ENCODE peak calls at places on chromosomes 12 and 14, in six cellular contexts. One of them, this sample, is unnamed.
A peak's percentile ranks its signal among the peaks of the same experiment; 100 is the strongest.

GRCh38 chr14:71103662-71104484 is 196.6 kb downstream of the PCNX1 start:
- DNase-seq in H9: no peak
- DNase-seq in IMR-90: peak; percentile 80
- DNase-seq in mesenchymal stem cell: peak; percentile 66
- DNase-seq in mesendoderm: peak; percentile 59
- DNase-seq in trophoblast cell: peak; percentile 84
- DNase-seq in this sample: peak; percentile 37

GRCh38 chr12:83389237-83389996 is 702.7 kb downstream of the TMTC2 start:
- DNase-seq in H9: peak; percentile 81
- DNase-seq in IMR-90: no peak
- DNase-seq in mesenchymal stem cell: no peak
- DNase-seq in mesendoderm: peak; percentile 76
- DNase-seq in trophoblast cell: peak; percentile 40
- DNase-seq in this sample: peak; percentile 12

GRCh38 chr12:105317942-105318614 is 12.4 kb upstream of the C12orf75 start:
- DNase-seq in H9: no peak
- DNase-seq in IMR-90: no peak
- DNase-seq in mesenchymal stem cell: no peak
- DNase-seq in mesendoderm: no peak
- DNase-seq in trophoblast cell: peak; percentile 90
- DNase-seq in this sample: no peak

GRCh38 chr14:64092338-64092737 is 201.8 kb downstream of the ESR2 start:
- DNase-seq in H9: no peak
- DNase-seq in IMR-90: no peak
- DNase-seq in mesenchymal stem cell: no peak
- DNase-seq in mesendoderm: no peak
- DNase-seq in trophoblast cell: no peak
- DNase-seq in this sample: no peak

GRCh38 chr14:67331368-67332125 is 28.1 kb downstream of the ATP6V1D start:
- DNase-seq in H9: no peak
- DNase-seq in IMR-90: peak; percentile 43
- DNase-seq in mesenchymal stem cell: no peak
- DNase-seq in mesendoderm: no peak
- DNase-seq in trophoblast cell: peak; percentile 38
- DNase-seq in this sample: no peak

GRCh38 chr14:68774771-68775613 is 17.9 kb downstream of the ZFP36L1 start:
- DNase-seq in H9: no peak
- DNase-seq in IMR-90: peak; percentile 84
- DNase-seq in mesenchymal stem cell: peak; percentile 82
- DNase-seq in mesendoderm: no peak
- DNase-seq in trophoblast cell: peak; percentile 50
- DNase-seq in this sample: no peak

GRCh38 chr14:87994974-87995373 is 2.0 kb upstream of the GALC start:
- DNase-seq in H9: no peak
- DNase-seq in IMR-90: no peak
- DNase-seq in mesenchymal stem cell: peak; percentile 82
- DNase-seq in mesendoderm: peak; percentile 65
- DNase-seq in trophoblast cell: no peak
- DNase-seq in this sample: no peak

GRCh38 chr12:56629459-56630179 is 507 bp downstream of the BAZ2A start:
- DNase-seq in H9: no peak
- DNase-seq in IMR-90: no peak
- DNase-seq in mesenchymal stem cell: peak; percentile 27
- DNase-seq in mesendoderm: peak; percentile 35
- DNase-seq in trophoblast cell: peak; percentile 30
- DNase-seq in this sample: no peak

GRCh38 chr12:55966408-55967281 is at the start of gene CDK2:
- DNase-seq in H9: peak; percentile 95
- DNase-seq in IMR-90: peak; percentile 65
- DNase-seq in mesenchymal stem cell: peak; percentile 84
- DNase-seq in mesendoderm: peak; percentile 93
- DNase-seq in trophoblast cell: peak; percentile 94
- DNase-seq in this sample: peak; percentile 89

GRCh38 chr14:74545386-74545785 is 51.8 kb downstream of the ISCA2 start:
- DNase-seq in H9: no peak
- DNase-seq in IMR-90: no peak
- DNase-seq in mesenchymal stem cell: no peak
- DNase-seq in mesendoderm: no peak
- DNase-seq in trophoblast cell: no peak
- DNase-seq in this sample: no peak

GRCh38 chr12:53174881-53175491 is 5.5 kb upstream of the ZNF740 start:
- DNase-seq in H9: peak; percentile 94
- DNase-seq in IMR-90: peak; percentile 42
- DNase-seq in mesenchymal stem cell: peak; percentile 51
- DNase-seq in mesendoderm: peak; percentile 99
- DNase-seq in trophoblast cell: peak; percentile 37
- DNase-seq in this sample: peak; percentile 12

GRCh38 chr14:25516838-25517237 is 466.9 kb upstream of the STXBP6 start:
- DNase-seq in H9: peak; percentile 61
- DNase-seq in IMR-90: no peak
- DNase-seq in mesenchymal stem cell: no peak
- DNase-seq in mesendoderm: peak; percentile 61
- DNase-seq in trophoblast cell: no peak
- DNase-seq in this sample: no peak

GRCh38 chr12:13425766-13426165 is 229.2 kb downstream of the EMP1 start:
- DNase-seq in H9: no peak
- DNase-seq in IMR-90: peak; percentile 64
- DNase-seq in mesenchymal stem cell: peak; percentile 76
- DNase-seq in mesendoderm: peak; percentile 56
- DNase-seq in trophoblast cell: no peak
- DNase-seq in this sample: no peak

GRCh38 chr14:75184447-75184846 is 8.0 kb upstream of the TMED10 start:
- DNase-seq in H9: no peak
- DNase-seq in IMR-90: peak; percentile 57
- DNase-seq in mesenchymal stem cell: peak; percentile 48
- DNase-seq in mesendoderm: no peak
- DNase-seq in trophoblast cell: peak; percentile 64
- DNase-seq in this sample: no peak

GRCh38 chr12:128542844-128543243 is 275.9 kb downstream of the TMEM132C start:
- DNase-seq in H9: no peak
- DNase-seq in IMR-90: no peak
- DNase-seq in mesenchymal stem cell: no peak
- DNase-seq in mesendoderm: no peak
- DNase-seq in trophoblast cell: no peak
- DNase-seq in this sample: no peak

GRCh38 chr14:100305446-100306255 is 593 bp downstream of the SLC25A29 start:
- DNase-seq in H9: peak; percentile 57
- DNase-seq in IMR-90: no peak
- DNase-seq in mesenchymal stem cell: no peak
- DNase-seq in mesendoderm: peak; percentile 42
- DNase-seq in trophoblast cell: no peak
- DNase-seq in this sample: no peak

GRCh38 chr12:85405781-85406522 is 125.9 kb downstream of the ALX1 start:
- DNase-seq in H9: no peak
- DNase-seq in IMR-90: peak; percentile 5
- DNase-seq in mesenchymal stem cell: peak; percentile 59
- DNase-seq in mesendoderm: peak; percentile 30
- DNase-seq in trophoblast cell: peak; percentile 91
- DNase-seq in this sample: no peak

GRCh38 chr12:101939306-101939705 is 61.9 kb downstream of the DRAM1 start:
- DNase-seq in H9: no peak
- DNase-seq in IMR-90: no peak
- DNase-seq in mesenchymal stem cell: no peak
- DNase-seq in mesendoderm: no peak
- DNase-seq in trophoblast cell: no peak
- DNase-seq in this sample: no peak

GRCh38 chr12:48169011-48169410 is 11.7 kb upstream of the ASB8 start:
- DNase-seq in H9: no peak
- DNase-seq in IMR-90: no peak
- DNase-seq in mesenchymal stem cell: no peak
- DNase-seq in mesendoderm: no peak
- DNase-seq in trophoblast cell: no peak
- DNase-seq in this sample: no peak
- H2AK5ac ChIP-seq in H9: no peak overlapping the region
- H2AK5ac ChIP-seq in IMR-90: no peak overlapping the region
- H2AK5ac ChIP-seq in mesenchymal stem cell: no peak overlapping the region
- H2AK5ac ChIP-seq in mesendoderm: no peak overlapping the region
- H2AK5ac ChIP-seq in trophoblast cell: no peak overlapping the region
- H2AK5ac ChIP-seq in this sample: no peak overlapping the region

GRCh38 chr12:130880411-130880885 is 8.6 kb downstream of the RAN start:
- DNase-seq in H9: no peak
- DNase-seq in IMR-90: no peak
- DNase-seq in mesenchymal stem cell: no peak
- DNase-seq in mesendoderm: no peak
- DNase-seq in trophoblast cell: no peak
- DNase-seq in this sample: no peak
- H2AK5ac ChIP-seq in H9: no peak overlapping the region
- H2AK5ac ChIP-seq in IMR-90: no peak overlapping the region
- H2AK5ac ChIP-seq in mesenchymal stem cell: no peak overlapping the region
- H2AK5ac ChIP-seq in mesendoderm: no peak overlapping the region
- H2AK5ac ChIP-seq in trophoblast cell: no peak overlapping the region
- H2AK5ac ChIP-seq in this sample: no peak overlapping the region

GRCh38 chr12:110277705-110278104 is 3.3 kb upstream of the ATP2A2 start:
- DNase-seq in H9: no peak
- DNase-seq in IMR-90: no peak
- DNase-seq in mesenchymal stem cell: no peak
- DNase-seq in mesendoderm: no peak
- DNase-seq in trophoblast cell: no peak
- DNase-seq in this sample: no peak

GRCh38 chr12:110278137-110278536 is 2.9 kb upstream of the ATP2A2 start:
- DNase-seq in H9: no peak
- DNase-seq in IMR-90: no peak
- DNase-seq in mesenchymal stem cell: no peak
- DNase-seq in mesendoderm: no peak
- DNase-seq in trophoblast cell: no peak
- DNase-seq in this sample: no peak

GRCh38 chr12:110279976-110280783 is 867 bp upstream of the ATP2A2 start:
- DNase-seq in H9: peak; percentile 65
- DNase-seq in IMR-90: peak; percentile 33
- DNase-seq in mesenchymal stem cell: peak; percentile 73
- DNase-seq in mesendoderm: peak; percentile 66
- DNase-seq in trophoblast cell: peak; percentile 44
- DNase-seq in this sample: peak; percentile 70

GRCh38 chr12:110280784-110281548 is at the start of gene ATP2A2:
- DNase-seq in H9: peak; percentile 87
- DNase-seq in IMR-90: peak; percentile 85
- DNase-seq in mesenchymal stem cell: peak; percentile 90
- DNase-seq in mesendoderm: peak; percentile 90
- DNase-seq in trophoblast cell: peak; percentile 94
- DNase-seq in this sample: peak; percentile 92

GRCh38 chr12:110279561-110279960 is 1.5 kb upstream of the ATP2A2 start:
- DNase-seq in H9: no peak
- DNase-seq in IMR-90: no peak
- DNase-seq in mesenchymal stem cell: no peak
- DNase-seq in mesendoderm: no peak
- DNase-seq in trophoblast cell: no peak
- DNase-seq in this sample: no peak
- H2AK5ac ChIP-seq in H9: no peak overlapping the region
- H2AK5ac ChIP-seq in IMR-90: peak overlapping the region; percentile 77
- H2AK5ac ChIP-seq in mesenchymal stem cell: peak overlapping the region; percentile 81
- H2AK5ac ChIP-seq in mesendoderm: no peak overlapping the region
- H2AK5ac ChIP-seq in trophoblast cell: no peak overlapping the region
- H2AK5ac ChIP-seq in this sample: no peak overlapping the region

GRCh38 chr14:36467332-36467731 is 52.7 kb downstream of the NKX2-1 start:
- DNase-seq in H9: no peak
- DNase-seq in IMR-90: no peak
- DNase-seq in mesenchymal stem cell: no peak
- DNase-seq in mesendoderm: no peak
- DNase-seq in trophoblast cell: no peak
- DNase-seq in this sample: no peak

GRCh38 chr14:36462890-36463289 is 57.1 kb downstream of the NKX2-1 start:
- DNase-seq in H9: no peak
- DNase-seq in IMR-90: no peak
- DNase-seq in mesenchymal stem cell: no peak
- DNase-seq in mesendoderm: no peak
- DNase-seq in trophoblast cell: no peak
- DNase-seq in this sample: no peak

DNA sequence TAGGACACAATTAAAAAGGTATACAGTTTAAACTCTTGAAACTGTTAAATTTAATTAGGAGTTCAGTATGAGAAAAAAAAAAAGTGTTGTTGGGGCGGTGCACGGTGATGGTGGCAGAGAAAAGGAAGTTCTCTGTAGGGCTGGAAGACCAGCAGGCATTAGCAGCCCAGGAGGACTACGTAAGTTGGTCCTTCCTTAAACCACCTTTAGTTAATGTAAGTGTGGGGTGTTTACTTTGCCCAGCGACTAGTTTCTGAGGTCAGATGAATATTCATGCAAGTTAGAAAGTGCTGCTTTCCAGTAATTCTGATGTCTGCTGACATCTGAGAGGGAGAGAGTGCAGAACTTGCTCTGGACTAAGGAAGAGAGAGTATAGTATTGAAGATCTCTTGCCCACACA is 54.9 kb downstream of the NKX2-1 start:
- DNase-seq in H9: no peak
- DNase-seq in IMR-90: no peak
- DNase-seq in mesenchymal stem cell: no peak
- DNase-seq in mesendoderm: no peak
- DNase-seq in trophoblast cell: no peak
- DNase-seq in this sample: no peak
- H2AK5ac ChIP-seq in H9: no peak overlapping the region
- H2AK5ac ChIP-seq in IMR-90: no peak overlapping the region
- H2AK5ac ChIP-seq in mesenchymal stem cell: no peak overlapping the region
- H2AK5ac ChIP-seq in mesendoderm: no peak overlapping the region
- H2AK5ac ChIP-seq in trophoblast cell: no peak overlapping the region
- H2AK5ac ChIP-seq in this sample: no peak overlapping the region

GRCh38 chr12:132142679-132143327 is 1.3 kb downstream of the DDX51 start:
- DNase-seq in H9: no peak
- DNase-seq in IMR-90: no peak
- DNase-seq in mesenchymal stem cell: no peak
- DNase-seq in mesendoderm: no peak
- DNase-seq in trophoblast cell: no peak
- DNase-seq in this sample: no peak
- H2AK5ac ChIP-seq in H9: no peak overlapping the region
- H2AK5ac ChIP-seq in IMR-90: no peak overlapping the region
- H2AK5ac ChIP-seq in mesenchymal stem cell: no peak overlapping the region
- H2AK5ac ChIP-seq in mesendoderm: no peak overlapping the region
- H2AK5ac ChIP-seq in trophoblast cell: no peak overlapping the region
- H2AK5ac ChIP-seq in this sample: no peak overlapping the region

GRCh38 chr14:104856869-104857860 is 7.9 kb upstream of the CEP170B start:
- DNase-seq in H9: peak; percentile 32
- DNase-seq in IMR-90: no peak
- DNase-seq in mesenchymal stem cell: no peak
- DNase-seq in mesendoderm: peak; percentile 80
- DNase-seq in trophoblast cell: no peak
- DNase-seq in this sample: no peak
- H2AK5ac ChIP-seq in H9: no peak overlapping the region
- H2AK5ac ChIP-seq in IMR-90: no peak overlapping the region
- H2AK5ac ChIP-seq in mesenchymal stem cell: no peak overlapping the region
- H2AK5ac ChIP-seq in mesendoderm: no peak overlapping the region
- H2AK5ac ChIP-seq in trophoblast cell: no peak overlapping the region
- H2AK5ac ChIP-seq in this sample: peak overlapping the region; percentile 93

DNA sequence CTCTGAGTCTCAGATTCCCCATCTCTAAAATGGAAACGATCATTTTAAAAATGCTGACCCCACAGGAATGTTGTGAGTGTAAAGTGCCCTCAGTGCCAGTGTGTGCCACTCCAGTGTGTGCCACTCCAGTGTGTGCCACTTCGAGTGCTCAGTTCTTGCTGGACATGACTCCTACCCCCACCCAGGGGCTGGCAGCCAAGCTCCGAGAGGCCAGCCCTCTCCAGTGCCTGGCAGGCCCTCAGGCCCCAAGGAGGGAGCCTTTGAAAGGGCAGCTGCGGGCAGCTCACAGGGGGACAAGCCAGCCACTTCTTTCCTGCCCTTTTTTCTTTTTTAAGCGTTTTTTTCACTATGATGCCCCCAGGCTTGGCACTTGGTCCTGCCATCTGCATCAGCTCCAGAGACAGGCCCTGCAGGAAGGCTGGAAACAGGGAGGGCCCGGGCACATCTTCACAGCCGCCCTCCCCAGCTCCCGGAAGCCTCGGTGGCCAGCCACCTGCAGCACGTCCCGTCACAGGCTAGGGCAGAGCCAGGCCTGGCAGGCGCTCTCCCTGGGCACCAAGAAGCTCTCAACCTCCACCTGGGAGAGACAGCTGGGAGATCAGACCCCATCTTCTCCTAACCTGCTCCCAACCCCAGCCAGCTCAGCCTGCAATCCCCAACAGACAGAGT is 29.8 kb downstream of the NCOR2 start:
- DNase-seq in H9: no peak
- DNase-seq in IMR-90: no peak
- DNase-seq in mesenchymal stem cell: no peak
- DNase-seq in mesendoderm: no peak
- DNase-seq in trophoblast cell: no peak
- DNase-seq in this sample: no peak
- H2AK5ac ChIP-seq in H9: no peak overlapping the region
- H2AK5ac ChIP-seq in IMR-90: peak overlapping the region; percentile 27
- H2AK5ac ChIP-seq in mesenchymal stem cell: peak overlapping the region; percentile 50
- H2AK5ac ChIP-seq in mesendoderm: no peak overlapping the region
- H2AK5ac ChIP-seq in trophoblast cell: no peak overlapping the region
- H2AK5ac ChIP-seq in this sample: no peak overlapping the region